ENCODE peak calls at places on chromosomes 11 and 22, in eight cellular contexts. U, N, F, O, P, K, M and V are unnamed samples. For H3K4me1, the result is how much of the 10 kb centered on the place peaks cover.

GRCh38 chr11:76025068-76025467 is 181.2 kb downstream of the WNT11 start:
- DNase-seq in U (no peak), N (no peak), F (no peak), O (peak), P (no peak), K (no peak), M (no peak), V (no peak)

GRCh38 chr11:64275031-64275800 is 9.2 kb downstream of the BAD start:
- DNase-seq in U (no peak), N (no peak), F (no peak), O (no peak), P (no peak), K (no peak), M (no peak), V (no peak)

GRCh38 chr22:20205964-20206708 is 55.3 kb upstream of the CCDC188 start:
- DNase-seq in U (peak), N (peak), F (peak), O (peak), P (peak), K (peak), M (peak), V (peak)

GRCh38 chr11:107184936-107185335 is 166.7 kb upstream of the GUCY1A2 start:
- DNase-seq in U (no peak), N (no peak), F (no peak), O (no peak), P (no peak), K (no peak), M (no peak), V (no peak)

GRCh38 chr11:113014731-113015455 is 53.7 kb downstream of the NCAM1 start:
- DNase-seq in U (peak), N (no peak), F (peak), O (peak), P (no peak), K (no peak), M (no peak), V (peak)

GRCh38 chr22:19891350-19892248 is 36.9 kb upstream of the GNB1L start:
- DNase-seq in U (no peak), N (peak), F (no peak), O (peak), P (no peak), K (peak), M (peak), V (peak)

GRCh38 chr11:2774173-2775082 is 74.6 kb upstream of the KCNQ1OT1 start:
- DNase-seq in U (peak), N (no peak), F (no peak), O (no peak), P (peak), K (peak), M (no peak), V (no peak)

GRCh38 chr22:46862418-46863324 is 100.2 kb downstream of the TBC1D22A start:
- DNase-seq in U (no peak), N (no peak), F (no peak), O (no peak), P (no peak), K (peak), M (no peak), V (no peak)

GRCh38 chr22:37887610-37888378 is 18.3 kb upstream of the MICALL1 start:
- DNase-seq in U (peak), N (no peak), F (no peak), O (no peak), P (no peak), K (no peak), M (no peak), V (no peak)

GRCh38 chr11:2944953-2945756 is 15.9 kb upstream of the PHLDA2 start:
- DNase-seq in U (peak), N (peak), F (peak), O (no peak), P (peak), K (peak), M (peak), V (peak)

GRCh38 chr11:3153291-3153861 is 11.7 kb downstream of the OSBPL5 start:
- DNase-seq in U (no peak), N (no peak), F (peak), O (no peak), P (no peak), K (peak), M (no peak), V (peak)

GRCh38 chr11:106470230-106470629 is 392.8 kb downstream of the AASDHPPT start:
- DNase-seq in U (no peak), N (no peak), F (no peak), O (no peak), P (no peak), K (no peak), M (no peak), V (no peak)

GRCh38 chr11:13224324-13224723 is 53.3 kb upstream of the BMAL1 start:
- DNase-seq in U (no peak), N (no peak), F (no peak), O (no peak), P (no peak), K (no peak), M (no peak), V (no peak)

GRCh38 chr11:64285885-64286800 is 495 bp downstream of the GPR137 start:
- DNase-seq in U (no peak), N (no peak), F (peak), O (no peak), P (peak), K (no peak), M (no peak), V (no peak)

GRCh38 chr11:103487113-103487512 is 377.9 kb downstream of the DYNC2H1 start:
- DNase-seq in U (no peak), N (no peak), F (no peak), O (no peak), P (no peak), K (no peak), M (no peak), V (no peak)

GRCh38 chr11:36365937-36366336 is 69.8 kb downstream of the PRR5L start:
- DNase-seq in U (no peak), N (no peak), F (no peak), O (no peak), P (no peak), K (no peak), M (no peak), V (no peak)

GRCh38 chr11:94750319-94751215 is 17.6 kb upstream of the AMOTL1 start:
- DNase-seq in U (no peak), N (no peak), F (no peak), O (no peak), P (no peak), K (no peak), M (no peak), V (no peak)

GRCh38 chr11:115678942-115679341 is 174.7 kb upstream of the CADM1 start:
- DNase-seq in U (no peak), N (no peak), F (peak), O (peak), P (no peak), K (peak), M (no peak), V (peak)

GRCh38 chr11:67442504-67443398 is 525 bp downstream of the CORO1B start:
- DNase-seq in U (no peak), N (no peak), F (no peak), O (no peak), P (no peak), K (no peak), M (peak), V (no peak)
- H3K27ac ChIP-seq in U (peak), N (peak), F (peak), O (peak), P (peak), K (peak), M (peak), V (peak)

DNA sequence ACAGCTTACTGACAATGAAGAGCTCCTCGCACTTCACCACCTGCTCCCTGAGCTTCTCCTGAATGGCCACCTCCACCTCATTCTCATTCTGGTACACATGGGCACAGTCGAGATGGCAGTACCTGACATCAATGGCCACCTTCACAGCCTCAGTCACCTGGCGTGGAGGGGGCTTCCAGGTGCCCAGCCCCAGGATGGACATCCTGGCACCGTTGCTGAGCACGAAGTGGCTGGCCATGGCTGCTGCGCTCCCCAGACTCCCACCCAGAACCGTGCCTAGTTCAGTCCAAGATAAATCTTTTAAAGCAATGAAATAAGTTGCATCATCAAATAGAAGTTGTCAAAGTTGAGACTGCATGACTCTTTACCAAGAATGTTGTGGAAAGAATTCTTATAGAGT is 128.1 kb upstream of the SOX6 start:
- DNase-seq in U (no peak), N (no peak), F (no peak), O (no peak), P (no peak), K (no peak), M (no peak), V (no peak)
- H3K4me3 ChIP-seq in U (no peak), N (no peak), F (no peak), O (no peak), P (no peak), K (no peak), M (no peak), V (no peak)

GRCh38 chr11:79170289-79170688 is 270.5 kb downstream of the TENM4 start:
- DNase-seq in U (no peak), N (no peak), F (no peak), O (no peak), P (no peak), K (no peak), M (no peak), V (no peak)

GRCh38 chr11:79168530-79169110 is 272.2 kb downstream of the TENM4 start:
- DNase-seq in U (no peak), N (no peak), F (no peak), O (no peak), P (no peak), K (no peak), M (no peak), V (no peak)

GRCh38 chr11:79160786-79161403 is 279.9 kb downstream of the TENM4 start:
- DNase-seq in U (peak), N (no peak), F (no peak), O (peak), P (no peak), K (no peak), M (no peak), V (no peak)

GRCh38 chr11:79167510-79168188 is 273.2 kb downstream of the TENM4 start:
- DNase-seq in U (no peak), N (no peak), F (no peak), O (no peak), P (no peak), K (no peak), M (no peak), V (no peak)

GRCh38 chr11:79165908-79166307 is 274.9 kb downstream of the TENM4 start:
- DNase-seq in U (no peak), N (no peak), F (no peak), O (no peak), P (no peak), K (no peak), M (no peak), V (no peak)
- H3K4me1 ChIP-seq in U (under half), N (under half), F (under half), O (under half), P (under half), K (under half), M (under half), V (under half)

GRCh38 chr11:66070604-66071325 is 693 bp downstream of the PACS1 start:
- DNase-seq in U (peak), N (peak), F (peak), O (peak), P (peak), K (peak), M (peak), V (no peak)
- H3K27ac ChIP-seq in U (peak), N (peak), F (peak), O (peak), P (peak), K (peak), M (peak), V (peak)

GRCh38 chr11:67418476-67419281 is 3.2 kb downstream of the CARNS1 start:
- DNase-seq in U (no peak), N (peak), F (no peak), O (peak), P (no peak), K (peak), M (peak), V (no peak)
- H3K4me3 ChIP-seq in U (no peak), N (peak), F (no peak), O (no peak), P (no peak), K (no peak), M (peak), V (no peak)